ENCODE peak calls at places on chromosomes 7 and 10, in six cellular contexts. C is smooth muscle cell of the brain vasculature, R is NCI-H1092, N is GM12892, U is Kasumi-1, X is iPS DF 6.9. K is an unnamed sample.

GRCh38 chr10:52357986-52358385 is 43.9 kb downstream of the DKK1 start:
- DNase-seq in C (no peak), R (no peak), N (no peak), U (no peak), X (no peak), K (no peak)

GRCh38 chr7:83550100-83550499 is 98.8 kb downstream of the SEMA3E start:
- DNase-seq in C (no peak), R (no peak), N (no peak), U (no peak), X (no peak), K (no peak)

GRCh38 chr7:151053751-151054150 is 3.9 kb downstream of the CDK5 start:
- DNase-seq in C (no peak), R (no peak), N (no peak), U (no peak), X (no peak), K (no peak)

GRCh38 chr7:150939052-150939810 is 38.9 kb downstream of the KCNH2 start:
- DNase-seq in C (no peak), R (no peak), N (no peak), U (peak), X (no peak), K (no peak)

GRCh38 chr7:69599879-69600764 is 1.8 kb downstream of the AUTS2 start:
- DNase-seq in C (no peak), R (no peak), N (no peak), U (no peak), X (no peak), K (no peak)

GRCh38 chr10:132616995-132617780 is 79.6 kb downstream of the INPP5A start:
- DNase-seq in C (no peak), R (no peak), N (no peak), U (no peak), X (no peak), K (no peak)

GRCh38 chr7:138608292-138608691 is 92.9 kb downstream of the SVOPL start:
- DNase-seq in C (peak), R (no peak), N (peak), U (no peak), X (no peak), K (no peak)

GRCh38 chr10:131250454-131251145 is 60.9 kb downstream of the TCERG1L start:
- DNase-seq in C (no peak), R (no peak), N (no peak), U (no peak), X (no peak), K (no peak)

GRCh38 chr10:118737594-118738302 is 17.0 kb downstream of the CACUL1 start:
- DNase-seq in C (no peak), R (no peak), N (no peak), U (no peak), X (no peak), K (peak)

GRCh38 chr7:80640841-80641240 is 2.4 kb downstream of the CD36 start:
- DNase-seq in C (no peak), R (no peak), N (no peak), U (peak), X (no peak), K (no peak)

GRCh38 chr7:77935652-77936348 is 137.2 kb downstream of the PHTF2 start:
- DNase-seq in C (no peak), R (no peak), N (no peak), U (peak), X (no peak), K (peak)

GRCh38 chr10:2576892-2577291 is 490.5 kb upstream of the PFKP start:
- DNase-seq in C (no peak), R (no peak), N (no peak), U (no peak), X (no peak), K (no peak)

GRCh38 chr7:151821226-151821625 is 55.7 kb downstream of the PRKAG2 start:
- DNase-seq in C (no peak), R (no peak), N (no peak), U (no peak), X (no peak), K (no peak)